ENCODE peak calls at places on chromosomes 3 and 15, in seven cellular contexts. U, Q, L, G, O, F and V are unnamed samples.

GRCh38 chr3:112623213-112623612 is 17.7 kb downstream of the CCDC80 start:
- DNase-seq in G (no peak), U (no peak), L (no peak), O (no peak), Q (no peak), F (no peak), V (no peak)

GRCh38 chr15:64846246-64846645 is 4.5 kb downstream of the PLEKHO2 start:
- DNase-seq in L (no peak), G (no peak), U (no peak), O (no peak), F (no peak), Q (no peak), V (peak; percentile 59)

GRCh38 chr3:87228316-87228715 is 1.2 kb downstream of the CHMP2B start:
- DNase-seq in F (no peak), L (no peak), G (no peak), U (no peak), O (no peak), Q (peak; percentile 18), V (no peak)

GRCh38 chr3:48634661-48635221 is 520 bp downstream of the SLC26A6 start:
- DNase-seq in Q (peak; percentile 51), G (peak; percentile 77), F (peak; percentile 67), O (peak; percentile 66), L (peak; percentile 58), U (no peak), V (peak; percentile 82)

GRCh38 chr3:71428841-71429609 is 154.5 kb downstream of the FOXP1 start:
- DNase-seq in U (peak; percentile 72), L (peak; percentile 35), F (peak; percentile 66), O (peak; percentile 29), Q (peak; percentile 56), G (no peak), V (peak; percentile 68)

GRCh38 chr3:127753338-127753737 is 69.0 kb downstream of the MGLL start:
- DNase-seq in G (no peak), L (no peak), U (no peak), F (no peak), O (no peak), Q (no peak), V (no peak)

GRCh38 chr3:46899151-46900006 is 21.9 kb downstream of the PTH1R start:
- DNase-seq in U (no peak), O (no peak), F (peak; percentile 37), L (no peak), G (no peak), Q (no peak), V (no peak)

GRCh38 chr3:31077021-31077601 is 182.7 kb upstream of the GADL1 start:
- DNase-seq in L (peak; percentile 43), G (no peak), Q (peak; percentile 96), F (no peak), U (no peak), O (peak; percentile 18), V (no peak)

GRCh38 chr3:23807161-23808015 is 1.6 kb downstream of the UBE2E1 start:
- DNase-seq in F (no peak), Q (peak; percentile 51), O (peak; percentile 32), L (no peak), G (no peak), U (no peak), V (no peak)

GRCh38 chr3:14537590-14538450 is 2.3 kb downstream of the GRIP2 start:
- DNase-seq in Q (no peak), O (no peak), G (no peak), L (no peak), U (no peak), F (peak; percentile 73), V (peak; percentile 27)

GRCh38 chr3:15860014-15860934 is 62.5 kb upstream of the ANKRD28 start:
- DNase-seq in F (peak; percentile 52), Q (peak; percentile 58), L (peak; percentile 45), O (peak; percentile 36), U (peak; percentile 22), G (peak; percentile 78), V (peak; percentile 75)

GRCh38 chr3:44584646-44585501 is at the start of gene ZNF660:
- DNase-seq in L (peak; percentile 54), O (peak; percentile 60), Q (peak; percentile 67), F (peak; percentile 70), U (peak; percentile 19), G (peak; percentile 49), V (peak; percentile 84)

GRCh38 chr3:38541800-38542199 is 45.7 kb downstream of the EXOG start:
- DNase-seq in L (no peak), O (no peak), G (no peak), U (no peak), Q (no peak), F (peak; percentile 88), V (no peak)

GRCh38 chr3:106114848-106115247 is 246.0 kb upstream of the CBLB start:
- DNase-seq in G (no peak), O (no peak), U (no peak), L (no peak), F (no peak), Q (peak; percentile 44), V (no peak)

GRCh38 chr3:171165986-171166385 is 139.5 kb upstream of the SLC2A2 start:
- DNase-seq in L (no peak), F (no peak), G (no peak), Q (no peak), O (no peak), U (no peak), V (no peak)

GRCh38 chr15:94298359-94298758 is 67.0 kb downstream of the MCTP2 start:
- DNase-seq in G (no peak), O (no peak), U (no peak), L (no peak), F (no peak), Q (no peak), V (no peak)

GRCh38 chr3:32337501-32337900 is 54.2 kb upstream of the CMTM7 start:
- DNase-seq in G (no peak), L (no peak), O (no peak), U (no peak), Q (no peak), F (no peak), V (no peak)

GRCh38 chr3:177335728-177336127 is 138.4 kb upstream of the TBL1XR1 start:
- DNase-seq in F (no peak), L (no peak), O (no peak), G (no peak), U (no peak), Q (peak; percentile 22), V (no peak)

GRCh38 chr3:46903341-46904302 is 26.1 kb downstream of the PTH1R start:
- DNase-seq in G (no peak), F (peak; percentile 43), L (no peak), Q (peak; percentile 49), O (no peak), U (no peak), V (peak; percentile 61)

GRCh38 chr3:134711284-134711683 is 60.5 kb upstream of the KY start:
- DNase-seq in O (no peak), G (no peak), L (no peak), F (no peak), U (no peak), Q (peak; percentile 8), V (no peak)

GRCh38 chr3:52446631-52447511 is 2.0 kb upstream of the SEMA3G start:
- DNase-seq in Q (peak; percentile 42), O (peak; percentile 62), F (peak; percentile 60), L (peak; percentile 78), G (peak; percentile 85), U (no peak), V (peak; percentile 81)

GRCh38 chr3:197372076-197372661 is 73.8 kb upstream of the DLG1 start:
- DNase-seq in F (no peak), L (no peak), Q (peak; percentile 87), G (peak; percentile 46), O (no peak), U (peak; percentile 69), V (peak; percentile 58)

GRCh38 chr15:58442122-58442521 is 10.3 kb downstream of the LIPC start:
- DNase-seq in G (peak; percentile 45), O (no peak), F (no peak), L (no peak), Q (no peak), U (no peak), V (no peak)

DNA sequence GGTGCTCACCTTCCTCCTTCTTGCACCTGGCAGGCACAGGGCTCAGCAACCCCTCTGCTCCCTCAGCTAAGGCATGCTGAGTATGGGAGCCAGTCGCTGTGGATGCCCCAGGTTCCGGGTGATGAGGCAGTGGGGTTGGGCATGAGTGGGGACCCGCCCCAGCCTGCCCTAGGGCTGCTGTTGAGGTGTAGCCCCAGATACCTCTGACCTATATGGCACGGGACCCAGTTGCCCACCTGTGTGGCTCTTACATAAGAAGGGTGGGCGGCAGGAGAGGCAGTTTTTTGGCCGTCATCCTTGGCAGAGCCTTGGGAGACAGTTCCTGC is 21.0 kb downstream of the ACSBG1 start:
- DNase-seq in L (no peak), F (no peak), U (no peak), G (peak; percentile 37), Q (no peak), O (no peak), V (no peak)
- H3K4me1 ChIP-seq in L (peaks cover 32% of the 10 kb centered on the region), F (peaks cover 11% of the 10 kb centered on the region), U (no peaks in the 10 kb centered on the region), G (no peaks in the 10 kb centered on the region), Q (peaks cover 6% of the 10 kb centered on the region), O (no peaks in the 10 kb centered on the region), V (peaks cover 67% of the 10 kb centered on the region)

GRCh38 chr3:190306026-190306425 is 16.2 kb downstream of the CLDN1 start:
- DNase-seq in G (no peak), L (no peak), F (no peak), O (no peak), Q (no peak), U (no peak), V (no peak)

GRCh38 chr3:190302209-190302885 is 19.9 kb downstream of the CLDN1 start:
- DNase-seq in Q (no peak), F (no peak), U (no peak), G (no peak), O (no peak), L (no peak), V (no peak)

GRCh38 chr3:190301591-190301990 is 20.7 kb downstream of the CLDN1 start:
- DNase-seq in U (no peak), L (no peak), O (no peak), Q (no peak), F (no peak), G (no peak), V (no peak)

GRCh38 chr3:190305406-190305805 is 16.8 kb downstream of the CLDN1 start:
- DNase-seq in L (no peak), F (no peak), O (no peak), Q (no peak), G (no peak), U (no peak), V (no peak)

GRCh38 chr3:190303887-190304286 is 18.4 kb downstream of the CLDN1 start:
- DNase-seq in F (no peak), G (no peak), U (no peak), O (no peak), L (no peak), Q (no peak), V (no peak)
- TF ChIP-seq POLR2A in F (no peak), G (no peak), U (no peak), O (no peak), L (no peak), Q (no peak), V (no peak)

DNA sequence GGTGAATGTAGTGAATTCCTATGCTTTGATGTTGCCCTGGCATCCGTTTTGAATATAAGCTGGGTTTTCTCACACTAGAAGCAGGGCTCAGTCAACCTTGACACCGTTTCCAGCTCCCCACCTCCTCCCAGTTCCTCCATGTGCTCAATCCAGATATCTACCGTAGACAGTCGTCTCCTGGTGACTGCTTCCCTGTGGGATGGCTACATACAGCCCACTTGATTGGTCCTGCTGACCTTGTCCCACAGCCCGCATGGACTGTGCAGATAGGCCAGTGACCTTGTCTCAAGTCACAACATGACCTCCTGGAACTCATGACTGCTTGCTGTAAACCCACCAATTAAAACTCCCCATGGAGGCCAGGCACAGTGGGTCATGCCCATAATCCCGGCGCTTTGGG is 8.1 kb downstream of the SEMA7A start:
- DNase-seq in L (no peak), U (no peak), F (no peak), O (no peak), Q (no peak), G (no peak), V (no peak)
- H3K4me1 ChIP-seq in L (peaks cover 3% of the 10 kb centered on the region), U (peaks cover 8% of the 10 kb centered on the region), F (peaks cover 6% of the 10 kb centered on the region), O (peaks cover 18% of the 10 kb centered on the region), Q (peaks cover 40% of the 10 kb centered on the region), G (peaks cover 43% of the 10 kb centered on the region), V (no peaks in the 10 kb centered on the region)

GRCh38 chr3:149553781-149554451 is 79.4 kb downstream of the TM4SF4 start:
- DNase-seq in O (peak; percentile 74), F (peak; percentile 68), L (no peak), Q (peak; percentile 94), U (peak; percentile 57), G (no peak), V (peak; percentile 89)
- TF ChIP-seq POLR2A in O (no peak), F (no peak), L (no peak), Q (no peak), U (no peak), G (no peak), V (no peak)